ENCODE peak calls at places on chromosomes 13 and 19, in eight cellular contexts. K is CD4-positive, alpha-beta memory T cell; P is left ventricle myocardium inferior; T is esophagus squamous epithelium; V is DND-41; F is pancreas; G is IMR-90; L is tibial artery. Q is an unnamed sample.

GRCh38 chr13:107817652-107818287 is 397.6 kb downstream of the LIG4 start:
- DNase-seq in G (no peak), L (no peak), K (no peak), F (no peak), T (no peak), V (no peak), P (no peak), Q (no peak)

GRCh38 chr13:72125561-72125960 is 258.6 kb upstream of the DACH1 start:
- DNase-seq in V (no peak), T (no peak), G (no peak), P (no peak), L (no peak), F (no peak), K (no peak), Q (no peak)

GRCh38 chr13:99380921-99381645 is 73.9 kb upstream of the GPR183 start:
- DNase-seq in G (peak), T (no peak), F (no peak), L (no peak), P (no peak), V (no peak), K (peak), Q (peak)

GRCh38 chr19:46728693-46729339 is 11.9 kb upstream of the PRKD2 start:
- DNase-seq in F (peak), V (peak), G (peak), T (no peak), P (peak), L (no peak), K (peak), Q (peak)

GRCh38 chr13:49436890-49437289 is 7.0 kb downstream of the CAB39L start:
- DNase-seq in G (peak), P (peak), V (no peak), T (no peak), F (no peak), K (no peak), L (peak), Q (no peak)

GRCh38 chr19:46624958-46625661 is at the start of gene PTGIR:
- DNase-seq in T (no peak), V (peak), G (peak), P (peak), K (peak), L (peak), F (no peak), Q (peak)

GRCh38 chr19:18006895-18007604 is 920 bp upstream of the ARRDC2 start:
- DNase-seq in G (peak), T (no peak), L (peak), K (peak), F (peak), V (peak), P (peak), Q (peak)

GRCh38 chr19:5667751-5668271 is 12.5 kb downstream of the MICOS13 start:
- DNase-seq in T (no peak), P (no peak), L (no peak), G (no peak), K (no peak), F (no peak), V (no peak), Q (no peak)

GRCh38 chr19:47518139-47518538 is 3.3 kb upstream of the NAPA start:
- DNase-seq in F (no peak), G (no peak), V (peak), L (no peak), T (no peak), K (no peak), P (no peak), Q (peak)

GRCh38 chr19:33703438-33703750 is 81.6 kb downstream of the CHST8 start:
- DNase-seq in T (no peak), F (no peak), G (no peak), P (no peak), L (no peak), K (no peak), V (no peak), Q (no peak)
- H3K4me3 ChIP-seq in T (no peak), F (no peak), G (no peak), P (no peak), L (no peak), K (no peak), V (no peak), Q (no peak)

DNA sequence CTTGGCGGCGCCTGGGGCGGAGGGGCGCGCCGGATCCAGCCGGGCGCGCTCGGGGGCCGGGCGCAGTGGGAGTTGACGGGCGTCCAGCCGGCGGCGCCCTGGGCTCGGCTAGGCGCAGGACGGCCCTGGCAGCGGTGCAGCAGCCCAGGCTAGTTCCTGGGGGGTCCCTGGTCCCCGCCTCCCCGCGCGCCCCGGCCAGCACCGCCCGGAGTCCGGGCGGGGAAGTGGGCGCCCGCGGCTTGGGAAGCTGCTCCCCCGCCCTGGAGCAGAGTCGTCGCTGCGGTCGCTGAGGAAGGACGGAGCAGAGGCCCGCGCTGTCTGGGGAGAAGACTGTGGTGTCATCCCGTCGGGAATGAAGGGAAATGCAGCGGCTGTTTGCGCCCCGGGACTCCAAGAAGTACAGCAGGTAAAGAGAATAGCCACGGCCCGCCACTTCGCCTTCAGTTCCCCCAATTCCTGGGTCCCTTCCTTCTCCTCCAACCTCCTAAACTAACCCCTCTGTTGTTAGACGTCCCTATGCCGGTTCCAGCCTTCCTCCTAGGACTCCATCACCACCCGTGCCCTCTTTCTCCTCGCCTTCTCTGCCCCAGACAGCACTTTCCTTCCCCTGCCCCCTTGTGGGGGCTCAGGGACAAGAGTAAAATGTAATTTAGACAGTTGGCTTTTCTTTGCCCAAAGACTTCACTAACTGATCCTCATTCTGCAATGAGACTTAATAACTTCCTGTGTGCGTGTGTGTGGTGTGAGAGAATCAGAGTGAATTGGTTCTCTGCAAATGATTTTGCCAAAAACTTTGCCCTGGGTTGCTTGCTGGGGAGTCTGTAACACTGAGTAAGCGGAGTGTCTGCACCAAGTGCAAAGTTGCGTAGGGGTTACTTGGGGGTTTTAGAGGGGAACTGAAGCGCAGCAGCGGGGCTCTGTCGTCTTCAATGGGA is 20.3 kb upstream of the SGCG start:
- DNase-seq in V (no peak), F (no peak), T (no peak), L (no peak), G (no peak), P (no peak), K (no peak), Q (no peak)
- H3K4me3 ChIP-seq in V (no peak), F (no peak), T (peak), L (peak), G (no peak), P (peak), K (no peak), Q (no peak)

GRCh38 chr13:95652821-95653220 is 8.3 kb upstream of the DZIP1 start:
- DNase-seq in G (no peak), V (no peak), K (no peak), L (no peak), F (no peak), P (no peak), T (no peak), Q (no peak)
- H3K4me3 ChIP-seq in G (no peak), V (no peak), K (no peak), L (no peak), F (no peak), P (no peak), T (no peak), Q (no peak)

DNA sequence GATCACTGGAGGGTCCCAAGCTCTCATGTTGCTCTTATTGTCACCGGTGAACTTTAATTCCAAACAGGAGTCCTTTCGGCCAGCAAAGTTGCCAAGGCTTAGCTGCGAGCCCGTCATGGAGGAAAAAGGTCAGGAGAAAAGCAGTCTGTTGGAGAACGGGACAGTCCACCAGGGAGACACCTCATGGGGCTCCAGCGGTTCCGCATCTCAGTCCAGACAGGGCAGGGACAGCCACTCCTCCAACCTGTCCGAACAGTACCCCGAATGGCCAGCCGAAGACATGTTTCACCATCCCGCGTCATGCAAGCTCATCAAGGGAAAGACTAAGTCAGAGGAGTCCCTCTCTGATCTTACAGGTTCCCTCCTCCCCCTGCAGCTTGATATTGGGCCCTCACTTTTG is 10.4 kb downstream of the ZNF91 start:
- DNase-seq in V (no peak), P (no peak), F (no peak), L (no peak), G (no peak), T (no peak), K (no peak), Q (no peak)
- H3K4me3 ChIP-seq in V (no peak), P (no peak), F (no peak), L (no peak), G (no peak), T (no peak), K (no peak), Q (no peak)